ENCODE peak calls at places on chromosomes 3 and 15, in nine cellular contexts. A is nucleus accumbens; M is central memory CD8-positive, alpha-beta T cell; G is NCI-H524; L is Calu3; K is stimulated activated CD4-positive, alpha-beta T cell treated with anti-CD3 and anti-CD28 coated beads, Interleukin-12 subunit alpha, Interleukin-12 subunit beta, amount 100 ng/mL, for 24 hours; N is GM04503; U is colonic mucosa; O is NCI-H774. X is an unnamed sample.

GRCh38 chr15:43794269-43795037 is 2.3 kb downstream of the SERF2 start:
- DNase-seq in G (no peak), L (no peak), U (no peak), M (no peak), N (no peak), O (no peak), K (no peak), A (no peak), X (no peak)

GRCh38 chr15:33955945-33956344 is 12.4 kb upstream of the CHRM5 start:
- DNase-seq in O (no peak), K (no peak), L (no peak), U (no peak), A (no peak), G (peak), N (no peak), M (no peak), X (no peak)

GRCh38 chr3:15823092-15823491 is 25.3 kb upstream of the ANKRD28 start:
- DNase-seq in G (peak), K (no peak), L (no peak), O (no peak), U (no peak), A (no peak), M (no peak), N (no peak), X (no peak)

GRCh38 chr3:153159771-153160397 is 2.1 kb upstream of the RAP2B start:
- DNase-seq in K (no peak), A (no peak), G (no peak), N (no peak), U (no peak), L (peak), O (no peak), M (no peak), X (no peak)

GRCh38 chr3:172606021-172606420 is 82.8 kb upstream of the TNFSF10 start:
- DNase-seq in G (no peak), K (no peak), N (no peak), U (no peak), L (no peak), A (no peak), O (no peak), M (no peak), X (no peak)

GRCh38 chr3:130963444-130963843 is 63.2 kb downstream of the ASTE1 start:
- DNase-seq in U (no peak), O (no peak), A (no peak), G (no peak), L (no peak), M (no peak), N (no peak), K (no peak), X (no peak)

GRCh38 chr15:89575656-89576416 is 567 bp downstream of the TICRR start:
- DNase-seq in G (peak), O (no peak), K (no peak), U (peak), L (peak), N (no peak), M (no peak), A (no peak), X (peak)

GRCh38 chr15:52651868-52652267 is 27.3 kb downstream of the ATOSA start:
- DNase-seq in M (peak), A (peak), K (no peak), L (peak), N (peak), U (peak), O (peak), G (peak), X (peak)

GRCh38 chr15:99253381-99254090 is 2.3 kb downstream of the LRRC28 start:
- DNase-seq in M (no peak), N (peak), U (no peak), L (no peak), G (no peak), A (no peak), K (no peak), O (no peak), X (no peak)

GRCh38 chr3:48990636-48991421 is 788 bp downstream of the P4HTM start:
- DNase-seq in N (no peak), A (no peak), L (peak), M (no peak), K (no peak), U (peak), O (no peak), G (peak), X (no peak)

GRCh38 chr3:197260491-197261163 is 37.8 kb downstream of the DLG1 start:
- DNase-seq in K (no peak), U (no peak), N (no peak), L (no peak), G (no peak), M (no peak), O (no peak), A (no peak), X (no peak)

GRCh38 chr3:179865876-179866505 is 170.7 kb downstream of the PEX5L start:
- DNase-seq in K (no peak), G (peak), A (no peak), M (no peak), U (no peak), L (no peak), N (no peak), O (no peak), X (no peak)

GRCh38 chr3:114481113-114481512 is 187.3 kb downstream of the TIGIT start:
- DNase-seq in U (no peak), G (no peak), O (no peak), A (no peak), M (no peak), K (no peak), N (no peak), L (no peak), X (no peak)